ENCODE peak calls at places on chromosomes 13 and 19, in four cellular contexts. W is activated CD8-positive, alpha-beta memory T cell treated with anti-CD3 and anti-CD28 coated beads for 1 hour; C is NCI-H1092; X is pancreas. T is an unnamed sample.

GRCh38 chr19:42028304-42029216 is 34.5 kb upstream of the ATP1A3 start:
- DNase-seq in W (no peak), C (no peak), X (no peak), T (no peak)

GRCh38 chr19:2290441-2291184 is 8.6 kb upstream of the PEAK3 start:
- DNase-seq in W (no peak), C (no peak), X (no peak), T (no peak)

GRCh38 chr13:43686557-43686956 is 100.2 kb downstream of the ENOX1 start:
- DNase-seq in X (no peak), W (no peak), C (no peak), T (no peak)

GRCh38 chr13:68257111-68257842 is 1027.1 kb upstream of the PCDH9 start:
- DNase-seq in C (no peak), W (no peak), X (no peak), T (no peak)

GRCh38 chr13:57874530-57874929 is 243.0 kb downstream of the PCDH17 start:
- DNase-seq in W (no peak), C (no peak), X (no peak), T (no peak)

GRCh38 chr13:103403148-103403740 is 337.0 kb upstream of the SLC10A2 start:
- DNase-seq in C (no peak), X (no peak), W (no peak), T (no peak)

GRCh38 chr19:32830231-32831014 is 39.1 kb downstream of the SLC7A9 start:
- DNase-seq in C (no peak), X (no peak), W (no peak), T (no peak)

GRCh38 chr19:802497-802887 is 5.2 kb downstream of the PTBP1 start:
- DNase-seq in X (no peak), C (no peak), W (no peak), T (no peak)

GRCh38 chr13:51666316-51666715 is 82.1 kb downstream of the WDFY2 start:
- DNase-seq in X (no peak), C (no peak), W (no peak), T (no peak)

GRCh38 chr13:38590796-38591507 is 95.9 kb upstream of the FREM2 start:
- DNase-seq in C (peak), X (no peak), W (no peak), T (no peak)